ENCODE peak calls at places on chromosomes 1 and 21, in seven cellular contexts. P, V, Q, H, D, I and A are unnamed samples.

GRCh38 chr1:58664881-58665280 is 35.0 kb downstream of the MYSM1 start:
- DNase-seq in P (no peak), V (no peak), Q (no peak), H (no peak), D (no peak), I (no peak), A (no peak)

GRCh38 chr1:9684806-9685205 is 33.3 kb downstream of the PIK3CD start:
- DNase-seq in P (no peak), V (no peak), Q (no peak), H (no peak), D (no peak), I (no peak), A (no peak)

GRCh38 chr1:29629814-29630516 is 393.6 kb downstream of the PTPRU start:
- DNase-seq in P (no peak), V (no peak), Q (no peak), H (no peak), D (no peak), I (no peak), A (no peak)

GRCh38 chr1:2527553-2527860 is 1.1 kb upstream of the PANK4 start:
- DNase-seq in P (no peak), V (no peak), Q (no peak), H (no peak), D (no peak), I (no peak), A (no peak)

GRCh38 chr1:10680487-10680886 is 116.0 kb downstream of the CASZ1 start:
- DNase-seq in P (no peak), V (no peak), Q (no peak), H (no peak), D (no peak), I (no peak), A (no peak)

GRCh38 chr1:221741364-221741970 is 422 bp downstream of the DUSP10 start:
- DNase-seq in P (no peak), V (peak; percentile 34), Q (peak; percentile 57), H (no peak), D (no peak), I (peak; percentile 33), A (no peak)

GRCh38 chr21:37073417-37074194 is 552 bp downstream of the TTC3 start:
- DNase-seq in P (no peak), V (peak; percentile 74), Q (no peak), H (peak; percentile 37), D (no peak), I (peak; percentile 48), A (no peak)

GRCh38 chr1:61058477-61059245 is 23.7 kb upstream of the NFIA start:
- DNase-seq in P (peak; percentile 78), V (no peak), Q (peak; percentile 7), H (no peak), D (no peak), I (no peak), A (no peak)

GRCh38 chr1:23446644-23447310 is 22.2 kb upstream of the TCEA3 start:
- DNase-seq in P (no peak), V (no peak), Q (no peak), H (no peak), D (no peak), I (no peak), A (no peak)

GRCh38 chr1:185996211-185996610 is 262.0 kb downstream of the HMCN1 start:
- DNase-seq in P (no peak), V (no peak), Q (no peak), H (peak; percentile 92), D (peak; percentile 36), I (no peak), A (peak; percentile 31)

GRCh38 chr1:38964140-38964548 is 22.5 kb upstream of the RHBDL2 start:
- DNase-seq in P (no peak), V (no peak), Q (peak; percentile 53), H (no peak), D (no peak), I (no peak), A (no peak)

GRCh38 chr21:45256021-45256911 is 31.4 kb downstream of the POFUT2 start:
- DNase-seq in P (no peak), V (no peak), Q (no peak), H (no peak), D (no peak), I (no peak), A (no peak)

GRCh38 chr1:116372186-116372585 is 858 bp upstream of the ATP1A1 start:
- DNase-seq in P (peak; percentile 90), V (peak; percentile 38), Q (peak; percentile 78), H (no peak), D (no peak), I (no peak), A (no peak)

GRCh38 chr1:22903113-22903512 is 69.6 kb downstream of the LACTBL1 start:
- DNase-seq in P (no peak), V (no peak), Q (no peak), H (peak; percentile 72), D (no peak), I (no peak), A (no peak)

GRCh38 chr1:226596531-226597165 is 48.1 kb downstream of the STUM start:
- DNase-seq in P (no peak), V (no peak), Q (no peak), H (no peak), D (no peak), I (no peak), A (no peak)

GRCh38 chr21:22351076-22351475 is 1352.9 kb downstream of the NCAM2 start:
- DNase-seq in P (no peak), V (no peak), Q (no peak), H (no peak), D (no peak), I (no peak), A (no peak)

GRCh38 chr1:178500091-178500770 is 3.5 kb upstream of the CLEC20A start:
- DNase-seq in P (no peak), V (no peak), Q (peak; percentile 66), H (no peak), D (no peak), I (peak; percentile 25), A (no peak)

GRCh38 chr1:234551032-234551378 is 59.0 kb downstream of the IRF2BP2 start:
- DNase-seq in P (no peak), V (no peak), Q (no peak), H (no peak), D (no peak), I (no peak), A (no peak)

GRCh38 chr1:109617291-109617801 is 2.1 kb downstream of the GNAT2 start:
- DNase-seq in P (peak; percentile 80), V (peak; percentile 63), Q (peak; percentile 52), H (peak; percentile 88), D (peak; percentile 72), I (no peak), A (peak; percentile 77)

GRCh38 chr1:23741609-23742008 is 1.7 kb upstream of the ELOA start:
- DNase-seq in P (no peak), V (no peak), Q (no peak), H (peak; percentile 37), D (no peak), I (no peak), A (no peak)

GRCh38 chr1:84611796-84612195 is 37.6 kb upstream of the CTBS start:
- DNase-seq in P (no peak), V (no peak), Q (peak; percentile 19), H (peak; percentile 28), D (peak; percentile 11), I (no peak), A (no peak)

GRCh38 chr1:14320518-14320917 is 278.0 kb upstream of the KAZN start:
- DNase-seq in P (no peak), V (no peak), Q (no peak), H (no peak), D (peak; percentile 100), I (no peak), A (peak; percentile 9)

GRCh38 chr1:233336554-233337442 is 9.3 kb downstream of the MAP3K21 start:
- DNase-seq in P (no peak), V (no peak), Q (no peak), H (no peak), D (no peak), I (no peak), A (no peak)

GRCh38 chr1:938711-939504 is 15.2 kb downstream of the SAMD11 start:
- DNase-seq in P (no peak), V (no peak), Q (peak; percentile 71), H (no peak), D (no peak), I (no peak), A (no peak)
- TF ChIP-seq CTCF in P (no peak), V (no peak), Q (peak; percentile 29), H (no peak), D (peak; percentile 5), I (no peak), A (no peak)

DNA sequence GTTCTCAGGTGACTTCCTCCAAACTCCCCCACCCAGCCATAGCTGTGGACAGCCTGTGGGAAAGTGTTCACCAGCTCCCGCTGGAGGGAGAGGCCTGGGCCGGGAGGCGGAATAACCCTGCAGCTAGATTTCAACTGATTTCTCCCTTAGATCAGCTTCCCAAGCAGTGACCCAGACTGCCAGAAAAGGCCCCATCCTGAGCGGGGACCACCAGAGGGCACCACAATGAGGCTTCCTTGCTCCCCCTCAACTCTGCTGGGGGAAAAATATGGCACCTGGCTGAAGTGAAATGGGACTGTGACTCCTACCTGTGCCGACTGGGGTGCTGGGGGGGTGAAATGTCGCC is 50.8 kb downstream of the RHBG start:
- DNase-seq in P (no peak), V (no peak), Q (peak; percentile 77), H (no peak), D (no peak), I (peak; percentile 38), A (no peak)
- TF ChIP-seq CTCF in P (peak; percentile 54), V (peak; percentile 19), Q (peak; percentile 68), H (no peak), D (peak; percentile 20), I (peak; percentile 28), A (peak; percentile 27)

GRCh38 chr1:147840909-147841308 is 61.7 kb upstream of the GJA8 start:
- DNase-seq in P (no peak), V (peak; percentile 19), Q (no peak), H (no peak), D (no peak), I (no peak), A (no peak)
- TF ChIP-seq CTCF in P (peak; percentile 39), V (no peak), Q (peak; percentile 22), H (no peak), D (no peak), I (no peak), A (no peak)

GRCh38 chr1:241630005-241630404 is 10.2 kb downstream of the CHML start:
- DNase-seq in P (no peak), V (no peak), Q (no peak), H (no peak), D (no peak), I (no peak), A (no peak)

GRCh38 chr1:241624925-241625324 is 15.2 kb downstream of the CHML start:
- DNase-seq in P (peak; percentile 89), V (no peak), Q (no peak), H (no peak), D (no peak), I (no peak), A (no peak)

GRCh38 chr1:241630899-241631298 is 9.3 kb downstream of the CHML start:
- DNase-seq in P (no peak), V (no peak), Q (no peak), H (no peak), D (no peak), I (no peak), A (no peak)

GRCh38 chr1:241630476-241630875 is 9.7 kb downstream of the CHML start:
- DNase-seq in P (no peak), V (no peak), Q (no peak), H (no peak), D (no peak), I (no peak), A (no peak)

GRCh38 chr1:241627453-241628329 is 12.5 kb downstream of the CHML start:
- DNase-seq in P (peak; percentile 64), V (peak; percentile 67), Q (peak; percentile 79), H (peak; percentile 56), D (peak; percentile 76), I (no peak), A (peak; percentile 67)
- TF ChIP-seq CTCF in P (peak; percentile 69), V (peak; percentile 62), Q (peak; percentile 63), H (peak; percentile 63), D (peak; percentile 64), I (peak; percentile 38), A (peak; percentile 66)

GRCh38 chr1:32872189-32872898 is 1.6 kb upstream of the FNDC5 start:
- DNase-seq in P (peak; percentile 35), V (peak; percentile 85), Q (peak; percentile 94), H (no peak), D (peak; percentile 18), I (peak; percentile 95), A (no peak)
- TF ChIP-seq CTCF in P (peak; percentile 89), V (peak; percentile 80), Q (peak; percentile 86), H (peak; percentile 81), D (peak; percentile 88), I (peak; percentile 79), A (peak; percentile 91)